ENCODE peak calls at places on chromosomes 7 and 10, in nine cellular contexts. F is fibroblast of lung, O is brain microvascular endothelial cell, M is AG10803, S is heart right ventricle, J is upper lobe of left lung, U is astrocyte of the spinal cord, Q is choroid plexus epithelial cell, Y is spleen. B is an unnamed sample.

GRCh38 chr10:52442576-52442975 is 128.5 kb downstream of the DKK1 start:
- DNase-seq in O (peak), F (peak), U (peak), M (peak), J (no peak), Y (no peak), Q (peak), S (no peak), B (no peak)

GRCh38 chr7:148588891-148589215 is 1.7 kb upstream of the C7orf33 start:
- DNase-seq in J (no peak), O (no peak), U (no peak), Y (no peak), Q (no peak), S (no peak), M (no peak), F (no peak), B (no peak)

GRCh38 chr10:36172574-36172973 is 530.5 kb upstream of the FZD8 start:
- DNase-seq in Y (no peak), O (peak), S (no peak), M (peak), J (no peak), F (peak), U (peak), Q (peak), B (peak)

GRCh38 chr10:50936335-50936734 is 50.9 kb upstream of the A1CF start:
- DNase-seq in J (no peak), S (no peak), Q (no peak), M (no peak), U (no peak), Y (no peak), O (no peak), F (no peak), B (no peak)

GRCh38 chr10:85795460-85795859 is 571.1 kb downstream of the GRID1 start:
- DNase-seq in U (no peak), J (no peak), Q (no peak), O (no peak), Y (no peak), M (no peak), S (no peak), F (no peak), B (no peak)

GRCh38 chr7:130998993-130999602 is 265.1 kb upstream of the KLF14 start:
- DNase-seq in Q (peak), M (no peak), J (no peak), F (peak), S (no peak), U (peak), Y (no peak), O (no peak), B (no peak)

GRCh38 chr10:21336476-21337170 is 188.9 kb downstream of the SKIDA1 start:
- DNase-seq in M (peak), Y (no peak), Q (peak), U (peak), F (peak), S (peak), O (peak), J (peak), B (peak)

GRCh38 chr7:96986901-96987300 is 18.5 kb upstream of the DLX6 start:
- DNase-seq in M (no peak), J (no peak), Q (no peak), S (no peak), O (no peak), F (no peak), U (no peak), Y (no peak), B (no peak)

GRCh38 chr7:1158203-1159126 is 1.5 kb downstream of the ZFAND2A start:
- DNase-seq in Q (no peak), S (no peak), U (no peak), O (no peak), M (no peak), J (no peak), Y (no peak), F (no peak), B (no peak)

GRCh38 chr7:18798018-18798906 is 302.7 kb downstream of the HDAC9 start:
- DNase-seq in S (no peak), F (no peak), Y (no peak), Q (peak), M (peak), U (peak), O (peak), J (no peak), B (no peak)

GRCh38 chr10:112059220-112059619 is 124.3 kb downstream of the GPAM start:
- DNase-seq in S (no peak), U (no peak), M (no peak), Q (no peak), J (no peak), Y (no peak), F (no peak), O (no peak), B (no peak)

GRCh38 chr7:30911561-30911969 is at the start of gene AQP1:
- DNase-seq in Q (peak), J (peak), S (peak), M (peak), U (peak), F (peak), Y (no peak), O (no peak), B (no peak)

GRCh38 chr7:158650821-158651225 is 53.8 kb downstream of the NCAPG2 start:
- DNase-seq in M (peak), J (no peak), Q (peak), S (no peak), Y (no peak), U (peak), F (peak), O (peak), B (peak)

DNA sequence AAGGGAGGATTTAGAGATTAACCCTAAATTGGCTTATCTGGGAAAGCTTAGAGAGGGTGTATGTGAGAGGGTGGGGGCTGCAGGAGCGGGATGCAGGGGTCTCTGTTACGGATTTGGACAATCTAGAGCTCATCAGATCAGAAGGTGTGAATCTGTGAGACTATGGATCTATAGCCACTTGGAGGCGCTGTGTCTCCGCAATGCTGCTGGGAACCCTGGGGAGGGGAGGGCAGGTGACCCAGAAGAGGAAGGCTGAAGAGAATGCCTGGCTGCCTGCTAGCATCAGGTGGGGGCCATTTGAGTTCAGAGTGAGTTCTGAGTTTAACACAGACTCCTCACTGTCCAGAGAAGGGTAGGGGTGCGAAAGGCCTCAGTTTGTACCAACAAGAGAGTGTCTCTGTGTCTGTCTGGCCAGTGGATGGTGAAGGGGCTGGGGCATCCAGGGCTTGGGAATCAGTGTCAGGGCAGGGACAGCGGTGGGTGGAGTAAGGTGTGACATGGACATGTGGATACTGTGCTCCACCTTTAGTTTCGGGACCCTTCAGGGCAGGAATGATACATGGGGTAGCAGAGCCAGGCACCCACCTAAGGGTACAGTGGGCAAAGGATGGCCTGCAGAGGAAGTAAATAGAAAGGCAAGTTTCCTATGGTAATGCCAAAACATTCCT is 187.3 kb upstream of the PRSS58 start:
- DNase-seq in Q (no peak), O (no peak), F (no peak), M (no peak), S (no peak), U (no peak), J (no peak), Y (no peak), B (no peak)
- TF ChIP-seq CTCF in Q (peak), O (peak), F (peak), M (peak), S (no peak), U (peak), J (no peak), Y (no peak), B (peak)

GRCh38 chr10:133356953-133357292 is 896 bp downstream of the FUOM start:
- DNase-seq in O (no peak), U (no peak), J (no peak), Y (no peak), Q (no peak), S (no peak), M (no peak), F (no peak), B (no peak)
- H3K4me3 ChIP-seq in O (peak), U (peak), J (peak), Y (peak), Q (peak), S (peak), M (peak), F (peak), B (peak)

GRCh38 chr7:142557971-142558582 is 191.2 kb upstream of the PRSS1 start:
- DNase-seq in S (no peak), F (peak), Q (peak), M (peak), U (peak), O (peak), Y (no peak), J (peak), B (no peak)
- TF ChIP-seq CTCF in S (peak), F (peak), Q (peak), M (peak), U (peak), O (peak), Y (peak), J (peak), B (peak)

GRCh38 chr7:134834689-134835462 is 55.4 kb downstream of the CALD1 start:
- DNase-seq in Q (peak), Y (no peak), S (peak), M (peak), F (peak), J (no peak), O (peak), U (peak), B (no peak)

GRCh38 chr7:134829381-134829986 is 50.0 kb downstream of the CALD1 start:
- DNase-seq in F (no peak), U (no peak), O (no peak), J (no peak), S (no peak), Y (no peak), M (peak), Q (no peak), B (no peak)

GRCh38 chr7:134828361-134828760 is 48.9 kb downstream of the CALD1 start:
- DNase-seq in U (no peak), S (no peak), F (peak), O (no peak), J (no peak), Y (no peak), Q (no peak), M (peak), B (no peak)

GRCh38 chr7:134832367-134832766 is 52.9 kb downstream of the CALD1 start:
- DNase-seq in S (no peak), O (no peak), Q (peak), J (no peak), U (no peak), M (no peak), Y (no peak), F (no peak), B (no peak)

DNA sequence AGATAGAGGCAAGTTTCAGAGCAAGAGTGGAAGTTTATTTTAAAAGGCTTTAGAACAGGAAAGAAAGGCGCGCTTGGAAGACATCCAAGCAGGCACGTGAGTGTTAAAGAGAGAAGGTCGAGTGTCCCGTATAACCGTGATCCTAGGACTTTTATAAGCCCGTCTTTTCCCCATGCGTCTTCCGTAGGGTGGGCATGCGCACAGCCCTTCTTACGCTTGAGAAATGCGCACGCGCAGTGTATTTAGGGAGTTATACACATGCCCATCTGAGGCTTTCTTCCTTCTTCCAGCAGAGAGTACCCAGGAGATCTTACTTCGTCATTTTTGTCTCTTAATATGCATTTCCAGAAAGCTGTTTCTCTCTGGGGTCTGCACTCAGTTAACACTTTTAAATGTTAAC is 52.4 kb downstream of the CALD1 start:
- DNase-seq in Y (no peak), J (no peak), U (no peak), F (peak), O (peak), Q (peak), S (peak), M (no peak), B (no peak)
- H3K4me3 ChIP-seq in Y (no peak), J (no peak), U (no peak), F (no peak), O (no peak), Q (peak), S (peak), M (no peak), B (no peak)

DNA sequence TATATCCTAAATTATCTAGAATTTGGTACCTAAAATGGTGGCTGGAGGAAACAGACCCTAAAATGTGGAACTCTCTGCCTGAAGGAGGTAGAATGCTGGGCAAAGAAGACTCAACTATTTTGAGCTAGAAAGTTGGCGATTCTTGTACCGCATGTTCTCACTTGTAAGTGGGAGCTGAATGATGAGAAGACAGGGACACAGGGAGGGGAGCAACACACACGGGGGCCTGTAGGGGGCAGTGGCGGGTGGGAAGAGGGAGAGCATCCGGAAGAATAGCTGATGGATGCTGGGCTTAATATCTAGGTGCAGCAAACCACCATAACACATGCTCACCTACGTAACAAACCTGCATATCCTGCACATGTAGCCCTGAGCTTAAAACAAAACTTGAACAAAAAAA is 250.6 kb downstream of the CALN1 start:
- DNase-seq in U (no peak), F (no peak), Q (no peak), S (no peak), O (no peak), Y (no peak), J (no peak), M (no peak), B (no peak)
- TF ChIP-seq CTCF in U (no peak), F (no peak), Q (no peak), S (no peak), O (no peak), Y (no peak), J (no peak), M (no peak), B (no peak)

GRCh38 chr10:8023321-8023720 is 31.2 kb upstream of the GATA3 start:
- DNase-seq in O (no peak), F (no peak), U (no peak), Y (no peak), M (no peak), J (no peak), Q (no peak), S (no peak), B (no peak)

GRCh38 chr10:8023851-8024250 is 30.6 kb upstream of the GATA3 start:
- DNase-seq in O (no peak), F (no peak), Q (no peak), J (no peak), S (no peak), Y (no peak), M (no peak), U (no peak), B (no peak)

GRCh38 chr10:8032558-8032957 is 21.9 kb upstream of the GATA3 start:
- DNase-seq in J (no peak), F (no peak), S (no peak), O (no peak), Y (no peak), M (no peak), Q (no peak), U (no peak), B (no peak)

GRCh38 chr10:8026349-8027259 is 27.9 kb upstream of the GATA3 start:
- DNase-seq in Y (no peak), O (no peak), U (no peak), F (no peak), M (no peak), S (no peak), Q (no peak), J (no peak), B (no peak)
- H3K4me3 ChIP-seq in Y (peak), O (no peak), U (no peak), F (no peak), M (peak), S (no peak), Q (no peak), J (no peak), B (peak)

GRCh38 chr7:113405296-113406056 is 287.1 kb upstream of the SMIM30 start:
- DNase-seq in S (no peak), U (no peak), F (no peak), Y (no peak), O (no peak), M (no peak), J (no peak), Q (no peak), B (no peak)

GRCh38 chr7:113408999-113409398 is 290.6 kb upstream of the SMIM30 start:
- DNase-seq in U (no peak), J (no peak), Y (no peak), Q (no peak), O (no peak), M (no peak), S (no peak), F (no peak), B (no peak)

GRCh38 chr7:113402005-113402404 is 283.7 kb upstream of the SMIM30 start:
- DNase-seq in Q (no peak), O (no peak), U (no peak), Y (no peak), J (no peak), M (no peak), F (no peak), S (no peak), B (no peak)

DNA sequence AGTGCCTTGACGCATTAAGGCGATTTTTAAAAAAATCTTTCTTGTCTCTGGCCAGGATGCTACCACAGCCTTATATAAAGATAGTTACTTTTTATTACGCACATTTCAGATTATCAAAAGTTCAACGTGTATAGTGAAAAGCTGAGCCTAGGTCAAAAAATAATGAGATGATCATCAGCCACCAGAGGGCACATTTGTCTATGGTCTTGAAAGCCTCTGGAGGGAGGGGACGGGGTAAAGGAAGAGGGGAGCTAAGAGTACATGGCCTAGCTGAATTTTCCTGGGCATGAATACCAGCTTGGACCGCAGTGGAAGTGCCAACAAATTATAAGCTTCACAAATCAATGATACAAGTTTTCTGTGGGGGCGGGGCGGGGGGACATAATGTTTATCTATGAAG is 285.9 kb upstream of the SMIM30 start:
- DNase-seq in J (no peak), Y (no peak), S (no peak), O (no peak), U (no peak), F (no peak), M (no peak), Q (peak), B (no peak)
- TF ChIP-seq CTCF in J (no peak), Y (no peak), S (peak), O (peak), U (peak), F (no peak), M (no peak), Q (peak), B (no peak)

GRCh38 chr7:44750921-44751571 is 2.4 kb downstream of the ZMIZ2 start:
- DNase-seq in Q (peak), U (no peak), J (no peak), S (no peak), O (peak), Y (peak), M (no peak), F (peak), B (no peak)
- H3K4me3 ChIP-seq in Q (no peak), U (no peak), J (no peak), S (no peak), O (no peak), Y (peak), M (no peak), F (no peak), B (no peak)

GRCh38 chr10:103593022-103593570 is 99.6 kb downstream of the NEURL1 start:
- DNase-seq in S (no peak), F (no peak), Q (no peak), J (no peak), O (no peak), M (no peak), U (no peak), Y (no peak), B (no peak)
- TF ChIP-seq CTCF in S (no peak), F (no peak), Q (no peak), J (no peak), O (no peak), M (no peak), U (no peak), Y (no peak), B (no peak)

GRCh38 chr10:28181478-28182096 is 121.3 kb downstream of the MPP7 start:
- DNase-seq in U (peak), Y (no peak), O (no peak), J (no peak), Q (peak), S (no peak), F (peak), M (peak), B (no peak)

GRCh38 chr10:28179006-28179405 is 123.9 kb downstream of the MPP7 start:
- DNase-seq in M (no peak), J (no peak), Q (no peak), S (no peak), F (peak), Y (no peak), U (no peak), O (no peak), B (no peak)

GRCh38 chr10:28180654-28181053 is 122.2 kb downstream of the MPP7 start:
- DNase-seq in S (no peak), Q (no peak), F (no peak), J (no peak), O (peak), Y (no peak), M (no peak), U (no peak), B (no peak)

GRCh38 chr10:28179490-28180099 is 123.3 kb downstream of the MPP7 start:
- DNase-seq in Y (no peak), U (peak), S (peak), F (peak), Q (peak), J (no peak), M (peak), O (peak), B (peak)

GRCh38 chr10:28177944-28178637 is 124.8 kb downstream of the MPP7 start:
- DNase-seq in Y (no peak), S (no peak), F (peak), Q (peak), M (peak), U (peak), J (no peak), O (no peak), B (no peak)
- H3K4me3 ChIP-seq in Y (peak), S (peak), F (no peak), Q (no peak), M (no peak), U (no peak), J (no peak), O (no peak), B (no peak)

B was measured in AG09309.